ENCODE peak calls at places on chromosomes 6 and 20, in eight cellular contexts. One of them, this sample, is unnamed.

GRCh38 chr6:151374024-151374423 is 17.3 kb downstream of the ZBTB2 start:
- DNase-seq in stomach: no peak
- DNase-seq in tibial artery: no peak
- DNase-seq in testis: no peak
- DNase-seq in CD8-positive, alpha-beta T cell: no peak
- DNase-seq in spleen: no peak
- DNase-seq in lower lobe of right lung: no peak
- DNase-seq in A549: no peak
- DNase-seq in this sample: no peak

GRCh38 chr6:69116658-69117057 is 481.6 kb downstream of the ADGRB3 start:
- DNase-seq in stomach: no peak
- DNase-seq in tibial artery: no peak
- DNase-seq in testis: no peak
- DNase-seq in CD8-positive, alpha-beta T cell: no peak
- DNase-seq in spleen: no peak
- DNase-seq in lower lobe of right lung: no peak
- DNase-seq in A549: no peak
- DNase-seq in this sample: no peak

GRCh38 chr6:44110966-44111365 is 16.3 kb downstream of the MRPL14 start:
- DNase-seq in stomach: no peak
- DNase-seq in tibial artery: no peak
- DNase-seq in testis: no peak
- DNase-seq in CD8-positive, alpha-beta T cell: no peak
- DNase-seq in spleen: no peak
- DNase-seq in lower lobe of right lung: no peak
- DNase-seq in A549: no peak
- DNase-seq in this sample: no peak

GRCh38 chr6:100088009-100088408 is 94.0 kb upstream of the MCHR2 start:
- DNase-seq in stomach: no peak
- DNase-seq in tibial artery: no peak
- DNase-seq in testis: no peak
- DNase-seq in CD8-positive, alpha-beta T cell: no peak
- DNase-seq in spleen: no peak
- DNase-seq in lower lobe of right lung: no peak
- DNase-seq in A549: no peak
- DNase-seq in this sample: no peak

GRCh38 chr6:162099685-162100084 is 627.9 kb downstream of the PRKN start:
- DNase-seq in stomach: no peak
- DNase-seq in tibial artery: no peak
- DNase-seq in testis: no peak
- DNase-seq in CD8-positive, alpha-beta T cell: no peak
- DNase-seq in spleen: no peak
- DNase-seq in lower lobe of right lung: peak; percentile 79
- DNase-seq in A549: peak; percentile 33
- DNase-seq in this sample: peak; percentile 89

GRCh38 chr6:71967436-71967835 is 81.1 kb downstream of the RIMS1 start:
- DNase-seq in stomach: no peak
- DNase-seq in tibial artery: no peak
- DNase-seq in testis: no peak
- DNase-seq in CD8-positive, alpha-beta T cell: no peak
- DNase-seq in spleen: no peak
- DNase-seq in lower lobe of right lung: no peak
- DNase-seq in A549: no peak
- DNase-seq in this sample: no peak

GRCh38 chr6:135128268-135128914 is 52.7 kb upstream of the MYB start:
- DNase-seq in stomach: no peak
- DNase-seq in tibial artery: no peak
- DNase-seq in testis: no peak
- DNase-seq in CD8-positive, alpha-beta T cell: peak; percentile 36
- DNase-seq in spleen: no peak
- DNase-seq in lower lobe of right lung: no peak
- DNase-seq in A549: no peak
- DNase-seq in this sample: no peak

GRCh38 chr6:168370310-168370991 is 50.9 kb upstream of the DACT2 start:
- DNase-seq in stomach: peak; percentile 84
- DNase-seq in tibial artery: peak; percentile 57
- DNase-seq in testis: peak; percentile 89
- DNase-seq in CD8-positive, alpha-beta T cell: peak; percentile 44
- DNase-seq in spleen: peak; percentile 78
- DNase-seq in lower lobe of right lung: peak; percentile 74
- DNase-seq in A549: peak; percentile 72
- DNase-seq in this sample: no peak

GRCh38 chr20:32385541-32385940 is 27.4 kb downstream of the ASXL1 start:
- DNase-seq in stomach: no peak
- DNase-seq in tibial artery: no peak
- DNase-seq in testis: no peak
- DNase-seq in CD8-positive, alpha-beta T cell: no peak
- DNase-seq in spleen: no peak
- DNase-seq in lower lobe of right lung: no peak
- DNase-seq in A549: no peak
- DNase-seq in this sample: no peak

GRCh38 chr6:128057541-128058335 is 156.9 kb upstream of the THEMIS start:
- DNase-seq in stomach: no peak
- DNase-seq in tibial artery: no peak
- DNase-seq in testis: no peak
- DNase-seq in CD8-positive, alpha-beta T cell: no peak
- DNase-seq in spleen: no peak
- DNase-seq in lower lobe of right lung: no peak
- DNase-seq in A549: no peak
- DNase-seq in this sample: peak; percentile 20

GRCh38 chr6:14767176-14767575 is 478.7 kb upstream of the JARID2 start:
- DNase-seq in stomach: no peak
- DNase-seq in tibial artery: no peak
- DNase-seq in testis: no peak
- DNase-seq in CD8-positive, alpha-beta T cell: no peak
- DNase-seq in spleen: no peak
- DNase-seq in lower lobe of right lung: no peak
- DNase-seq in A549: no peak
- DNase-seq in this sample: no peak

GRCh38 chr6:14770572-14770971 is 475.3 kb upstream of the JARID2 start:
- DNase-seq in stomach: no peak
- DNase-seq in tibial artery: no peak
- DNase-seq in testis: no peak
- DNase-seq in CD8-positive, alpha-beta T cell: no peak
- DNase-seq in spleen: no peak
- DNase-seq in lower lobe of right lung: no peak
- DNase-seq in A549: no peak
- DNase-seq in this sample: peak; percentile 88

GRCh38 chr6:14772188-14772587 is 473.7 kb upstream of the JARID2 start:
- DNase-seq in stomach: no peak
- DNase-seq in tibial artery: no peak
- DNase-seq in testis: no peak
- DNase-seq in CD8-positive, alpha-beta T cell: no peak
- DNase-seq in spleen: no peak
- DNase-seq in lower lobe of right lung: no peak
- DNase-seq in A549: no peak
- DNase-seq in this sample: no peak

GRCh38 chr6:14770040-14770439 is 475.8 kb upstream of the JARID2 start:
- DNase-seq in stomach: no peak
- DNase-seq in tibial artery: no peak
- DNase-seq in testis: no peak
- DNase-seq in CD8-positive, alpha-beta T cell: no peak
- DNase-seq in spleen: no peak
- DNase-seq in lower lobe of right lung: no peak
- DNase-seq in A549: no peak
- DNase-seq in this sample: no peak

GRCh38 chr6:14771026-14771425 is 474.8 kb upstream of the JARID2 start:
- DNase-seq in stomach: no peak
- DNase-seq in tibial artery: no peak
- DNase-seq in testis: no peak
- DNase-seq in CD8-positive, alpha-beta T cell: no peak
- DNase-seq in spleen: no peak
- DNase-seq in lower lobe of right lung: no peak
- DNase-seq in A549: no peak
- DNase-seq in this sample: no peak
- H3K27ac ChIP-seq in stomach: no peak overlapping the region
- H3K27ac ChIP-seq in tibial artery: no peak overlapping the region
- H3K27ac ChIP-seq in testis: no peak overlapping the region
- H3K27ac ChIP-seq in CD8-positive, alpha-beta T cell: no peak overlapping the region
- H3K27ac ChIP-seq in spleen: no peak overlapping the region
- H3K27ac ChIP-seq in lower lobe of right lung: no peak overlapping the region
- H3K27ac ChIP-seq in A549: no peak overlapping the region
- H3K27ac ChIP-seq in this sample: peak overlapping the region; percentile 81

GRCh38 chr20:21309678-21310467 is 6.7 kb downstream of the XRN2 start:
- DNase-seq in stomach: no peak
- DNase-seq in tibial artery: no peak
- DNase-seq in testis: no peak
- DNase-seq in CD8-positive, alpha-beta T cell: no peak
- DNase-seq in spleen: no peak
- DNase-seq in lower lobe of right lung: no peak
- DNase-seq in A549: no peak
- DNase-seq in this sample: no peak

GRCh38 chr20:21303872-21304586 is 898 bp downstream of the XRN2 start:
- DNase-seq in stomach: no peak
- DNase-seq in tibial artery: no peak
- DNase-seq in testis: no peak
- DNase-seq in CD8-positive, alpha-beta T cell: no peak
- DNase-seq in spleen: no peak
- DNase-seq in lower lobe of right lung: no peak
- DNase-seq in A549: no peak
- DNase-seq in this sample: no peak

GRCh38 chr20:21312813-21313471 is 9.8 kb downstream of the XRN2 start:
- DNase-seq in stomach: no peak
- DNase-seq in tibial artery: no peak
- DNase-seq in testis: no peak
- DNase-seq in CD8-positive, alpha-beta T cell: no peak
- DNase-seq in spleen: no peak
- DNase-seq in lower lobe of right lung: no peak
- DNase-seq in A549: no peak
- DNase-seq in this sample: no peak

GRCh38 chr20:21303061-21303871 is at the start of gene XRN2:
- DNase-seq in stomach: peak; percentile 96
- DNase-seq in tibial artery: peak; percentile 94
- DNase-seq in testis: peak; percentile 96
- DNase-seq in CD8-positive, alpha-beta T cell: peak; percentile 92
- DNase-seq in spleen: peak; percentile 98
- DNase-seq in lower lobe of right lung: peak; percentile 97
- DNase-seq in A549: peak; percentile 85
- DNase-seq in this sample: peak; percentile 88

DNA sequence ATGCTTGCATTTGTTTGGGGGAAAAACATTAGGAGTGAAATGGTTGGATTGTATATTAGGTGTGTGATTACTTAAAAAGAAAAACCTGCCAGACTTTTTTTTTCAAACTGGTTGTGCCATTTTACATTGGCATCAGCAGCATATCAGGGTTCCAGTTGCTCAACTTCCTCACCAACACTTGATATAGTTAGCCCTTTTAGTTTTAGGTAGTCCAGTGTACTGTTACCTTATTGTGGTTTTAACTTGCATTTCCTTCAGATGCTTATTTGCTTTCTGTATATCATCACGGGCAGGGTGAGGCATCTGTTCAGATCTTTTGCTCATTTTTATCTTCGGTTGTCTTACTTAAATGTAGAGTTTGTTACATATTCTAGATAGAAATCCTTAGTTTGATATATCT is 5.2 kb downstream of the XRN2 start:
- DNase-seq in stomach: no peak
- DNase-seq in tibial artery: no peak
- DNase-seq in testis: no peak
- DNase-seq in CD8-positive, alpha-beta T cell: no peak
- DNase-seq in spleen: no peak
- DNase-seq in lower lobe of right lung: no peak
- DNase-seq in A549: no peak
- DNase-seq in this sample: no peak
- H3K4me3 ChIP-seq in stomach: no peak overlapping the region
- H3K4me3 ChIP-seq in tibial artery: no peak overlapping the region
- H3K4me3 ChIP-seq in testis: no peak overlapping the region
- H3K4me3 ChIP-seq in CD8-positive, alpha-beta T cell: no peak overlapping the region
- H3K4me3 ChIP-seq in spleen: no peak overlapping the region
- H3K4me3 ChIP-seq in lower lobe of right lung: no peak overlapping the region
- H3K4me3 ChIP-seq in A549: no peak overlapping the region
- H3K4me3 ChIP-seq in this sample: no peak overlapping the region

GRCh38 chr6:63278916-63279315 is 40.9 kb downstream of the LGSN start:
- DNase-seq in stomach: peak; percentile 31
- DNase-seq in tibial artery: no peak
- DNase-seq in testis: no peak
- DNase-seq in CD8-positive, alpha-beta T cell: no peak
- DNase-seq in spleen: no peak
- DNase-seq in lower lobe of right lung: no peak
- DNase-seq in A549: no peak
- DNase-seq in this sample: no peak
- TF ChIP-seq CTCF in stomach: no peak
- TF ChIP-seq CTCF in tibial artery: no peak
- TF ChIP-seq CTCF in testis: no peak
- TF ChIP-seq CTCF in CD8-positive, alpha-beta T cell: no peak
- TF ChIP-seq CTCF in spleen: no peak
- TF ChIP-seq CTCF in lower lobe of right lung: no peak
- TF ChIP-seq CTCF in A549: no peak
- TF ChIP-seq CTCF in this sample: no peak

DNA sequence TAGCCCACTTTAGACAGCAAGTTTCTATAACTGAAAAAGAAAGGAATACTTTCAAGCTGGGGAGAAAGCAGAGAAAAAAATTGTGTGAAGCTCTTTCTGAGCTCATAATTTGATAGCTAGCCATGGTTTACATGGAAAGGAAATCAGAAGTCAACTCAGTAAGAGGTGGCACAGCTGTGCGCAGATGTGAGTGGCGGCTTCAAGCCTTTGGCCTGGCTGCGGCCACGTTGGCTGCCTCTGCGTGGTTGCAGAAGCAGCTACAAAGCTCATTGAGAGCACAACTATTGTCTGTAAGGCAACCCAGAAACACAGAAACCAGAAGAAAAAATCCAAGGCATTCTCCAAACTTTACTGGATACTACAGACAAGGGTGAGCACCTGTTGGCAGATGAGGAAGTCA is 136.9 kb downstream of the SASH1 start:
- DNase-seq in stomach: no peak
- DNase-seq in tibial artery: no peak
- DNase-seq in testis: no peak
- DNase-seq in CD8-positive, alpha-beta T cell: no peak
- DNase-seq in spleen: no peak
- DNase-seq in lower lobe of right lung: no peak
- DNase-seq in A549: no peak
- DNase-seq in this sample: no peak
- H3K27ac ChIP-seq in stomach: no peak overlapping the region
- H3K27ac ChIP-seq in tibial artery: no peak overlapping the region
- H3K27ac ChIP-seq in testis: no peak overlapping the region
- H3K27ac ChIP-seq in CD8-positive, alpha-beta T cell: no peak overlapping the region
- H3K27ac ChIP-seq in spleen: no peak overlapping the region
- H3K27ac ChIP-seq in lower lobe of right lung: no peak overlapping the region
- H3K27ac ChIP-seq in A549: no peak overlapping the region
- H3K27ac ChIP-seq in this sample: no peak overlapping the region

GRCh38 chr6:30686908-30687658 is 638 bp upstream of the PPP1R18 start:
- DNase-seq in stomach: peak; percentile 76
- DNase-seq in tibial artery: peak; percentile 96
- DNase-seq in testis: peak; percentile 90
- DNase-seq in CD8-positive, alpha-beta T cell: peak; percentile 47
- DNase-seq in spleen: peak; percentile 99
- DNase-seq in lower lobe of right lung: peak; percentile 94
- DNase-seq in A549: peak; percentile 54
- DNase-seq in this sample: peak; percentile 96
- H3K4me3 ChIP-seq in stomach: peak overlapping the region; percentile 69
- H3K4me3 ChIP-seq in tibial artery: peak overlapping the region; percentile 64
- H3K4me3 ChIP-seq in testis: peak overlapping the region; percentile 76
- H3K4me3 ChIP-seq in CD8-positive, alpha-beta T cell: peak overlapping the region; percentile 86
- H3K4me3 ChIP-seq in spleen: peak overlapping the region; percentile 90
- H3K4me3 ChIP-seq in lower lobe of right lung: peak overlapping the region; percentile 81
- H3K4me3 ChIP-seq in A549: peak overlapping the region; percentile 84
- H3K4me3 ChIP-seq in this sample: peak overlapping the region; percentile 89

This sample was measured in brain microvascular endothelial cell.